ENCODE peak calls at places on chromosomes 7 and 10, in eight cellular contexts. N is HFFc6; S is iPS-NIHi11; Z is astrocyte of the hippocampus; G is cardiac fibroblast; Q is T-helper 2 cell; J is activated CD8-positive, alpha-beta memory T cell treated with anti-CD3 and anti-CD28 coated beads, Interleukin-2, amount 10 ng/mL, durations not matched to agents 7 days and 5 days; C is brain microvascular endothelial cell. W is an unnamed sample.
A peak's percentile ranks its signal among the peaks of the same experiment; 100 is the strongest.

GRCh38 chr7:43674559-43675436 is 54.5 kb downstream of the COA1 start:
- DNase-seq in N (peak; percentile 80), S (no peak), Z (peak; percentile 84), G (peak; percentile 69), Q (no peak), J (no peak), C (peak; percentile 49), W (peak; percentile 86)

GRCh38 chr7:93202594-93203273 is 23.5 kb downstream of the HEPACAM2 start:
- DNase-seq in N (no peak), S (no peak), Z (no peak), G (no peak), Q (no peak), J (no peak), C (no peak), W (no peak)

GRCh38 chr10:79910344-79910743 is 38.6 kb downstream of the SFTPD start:
- DNase-seq in N (no peak), S (no peak), Z (no peak), G (no peak), Q (no peak), J (no peak), C (no peak), W (no peak)

GRCh38 chr10:13792011-13792410 is 205.2 kb downstream of the PRPF18 start:
- DNase-seq in N (no peak), S (no peak), Z (no peak), G (no peak), Q (no peak), J (no peak), C (no peak), W (no peak)

GRCh38 chr7:38830826-38831225 is 78.2 kb downstream of the VPS41 start:
- DNase-seq in N (no peak), S (no peak), Z (no peak), G (no peak), Q (no peak), J (no peak), C (no peak), W (no peak)

GRCh38 chr10:75425291-75426079 is 5.9 kb upstream of the LRMDA start:
- DNase-seq in N (no peak), S (no peak), Z (no peak), G (no peak), Q (no peak), J (no peak), C (no peak), W (no peak)

GRCh38 chr10:29622382-29622885 is 12.3 kb downstream of the SVIL start:
- DNase-seq in N (no peak), S (no peak), Z (no peak), G (no peak), Q (no peak), J (no peak), C (no peak), W (no peak)

GRCh38 chr7:151351027-151351426 is 9.4 kb downstream of the NUB1 start:
- DNase-seq in N (no peak), S (peak; percentile 62), Z (no peak), G (no peak), Q (no peak), J (peak; percentile 78), C (no peak), W (no peak)

GRCh38 chr7:94620703-94621118 is 35.2 kb downstream of the SGCE start:
- DNase-seq in N (peak; percentile 94), S (peak; percentile 27), Z (peak; percentile 94), G (peak; percentile 89), Q (no peak), J (peak; percentile 67), C (peak; percentile 86), W (peak; percentile 97)

GRCh38 chr10:122499491-122499941 is 38.2 kb downstream of the HTRA1 start:
- DNase-seq in N (no peak), S (no peak), Z (no peak), G (peak; percentile 70), Q (no peak), J (no peak), C (no peak), W (no peak)

GRCh38 chr7:116585392-116585791 is 60.6 kb downstream of the CAV1 start:
- DNase-seq in N (no peak), S (no peak), Z (no peak), G (no peak), Q (no peak), J (no peak), C (no peak), W (no peak)

GRCh38 chr10:115879372-115879771 is 393.6 kb downstream of the GFRA1 start:
- DNase-seq in N (no peak), S (no peak), Z (no peak), G (no peak), Q (no peak), J (no peak), C (no peak), W (no peak)

GRCh38 chr7:35550831-35551230 is 144.1 kb downstream of the HERPUD2 start:
- DNase-seq in N (no peak), S (no peak), Z (no peak), G (no peak), Q (no peak), J (no peak), C (no peak), W (no peak)